ENCODE peak calls at places on chromosomes 12 and 14, in six cellular contexts. O is Right ventricle myocardium superior; L is left cardiac atrium; X is stimulated activated naive CD8-positive, alpha-beta T cell treated with anti-CD3 and anti-CD28 coated beads, Interleukin-15, amount 100 ng/mL, for 72 hours; H is iris pigment epithelial cell; J is D341Med. D is an unnamed sample.

GRCh38 chr12:31323466-31324115 is 2.4 kb downstream of the SINHCAF start:
- DNase-seq in O (no peak), L (peak), X (peak), H (no peak), J (peak), D (peak)

GRCh38 chr14:97692084-97692483 is 894.9 kb downstream of the VRK1 start:
- DNase-seq in O (no peak), L (no peak), X (no peak), H (no peak), J (no peak), D (no peak)

GRCh38 chr12:96392397-96392796 is 7.8 kb downstream of the CDK17 start:
- DNase-seq in O (no peak), L (no peak), X (no peak), H (peak), J (no peak), D (no peak)

GRCh38 chr12:106585862-106586534 is 3.2 kb downstream of the RFX4 start:
- DNase-seq in O (no peak), L (no peak), X (no peak), H (no peak), J (peak), D (no peak)

GRCh38 chr12:102642199-102642598 is 161.8 kb upstream of the IGF1 start:
- DNase-seq in O (no peak), L (no peak), X (no peak), H (peak), J (no peak), D (no peak)

GRCh38 chr12:96441811-96442210 is 41.6 kb upstream of the CDK17 start:
- DNase-seq in O (no peak), L (no peak), X (no peak), H (no peak), J (no peak), D (no peak)

GRCh38 chr14:52949711-52950409 is 990 bp downstream of the FERMT2 start:
- DNase-seq in O (no peak), L (no peak), X (no peak), H (peak), J (peak), D (no peak)

GRCh38 chr14:24334431-24335271 is at the start of gene ADCY4:
- DNase-seq in O (peak), L (peak), X (no peak), H (no peak), J (no peak), D (no peak)

GRCh38 chr12:56212360-56212759 is 9.4 kb downstream of the RNF41 start:
- DNase-seq in O (no peak), L (no peak), X (no peak), H (no peak), J (no peak), D (no peak)

GRCh38 chr14:28751467-28752058 is 15.0 kb upstream of the FOXG1 start:
- DNase-seq in O (no peak), L (no peak), X (no peak), H (peak), J (peak), D (no peak)

D was measured in sigmoid colon.